ENCODE peak calls at places on chromosomes 5 and 9, in nine cellular contexts. C, T, J, Q, H, Y, U, W and B are unnamed samples.

GRCh38 chr9:105281926-105282325 is 37.5 kb downstream of the SLC44A1 start:
- DNase-seq in Y (no peak), J (no peak), W (no peak), U (no peak), Q (no peak), C (peak; percentile 63), H (no peak), T (no peak), B (no peak)

GRCh38 chr5:39118638-39119037 is 44.4 kb upstream of the RICTOR start:
- DNase-seq in J (no peak), Y (no peak), H (no peak), W (no peak), U (no peak), C (no peak), Q (no peak), T (no peak), B (no peak)

GRCh38 chr5:67182406-67182805 is 14.2 kb downstream of the CD180 start:
- DNase-seq in Y (no peak), Q (peak; percentile 80), H (peak; percentile 11), U (no peak), J (no peak), T (no peak), W (peak; percentile 27), C (peak; percentile 68), B (no peak)

GRCh38 chr9:135896205-135896604 is 11.1 kb downstream of the CAMSAP1 start:
- DNase-seq in T (no peak), Y (no peak), Q (no peak), H (no peak), C (no peak), J (no peak), W (no peak), U (no peak), B (no peak)

GRCh38 chr9:119811030-119811429 is 441.8 kb upstream of the BRINP1 start:
- DNase-seq in J (no peak), Q (peak; percentile 49), W (peak; percentile 34), H (no peak), C (no peak), U (no peak), Y (no peak), T (no peak), B (no peak)

GRCh38 chr9:95317119-95317892 is at the start of gene FANCC:
- DNase-seq in W (peak; percentile 85), C (peak; percentile 84), J (peak; percentile 77), Q (peak; percentile 82), Y (peak; percentile 81), H (peak; percentile 84), T (peak; percentile 51), U (peak; percentile 91), B (peak; percentile 67)

GRCh38 chr5:141382469-141383294 is at the start of gene PCDHGA7:
- DNase-seq in C (peak; percentile 21), W (no peak), Y (no peak), U (no peak), T (no peak), Q (no peak), H (no peak), J (no peak), B (no peak)

GRCh38 chr5:158658439-158659230 is 441.1 kb downstream of the EBF1 start:
- DNase-seq in U (no peak), Y (no peak), H (no peak), Q (no peak), C (peak; percentile 2), J (no peak), W (no peak), T (no peak), B (no peak)

GRCh38 chr5:58849995-58850667 is 267.3 kb downstream of the RAB3C start:
- DNase-seq in Q (peak; percentile 10), J (no peak), U (peak; percentile 20), W (peak; percentile 9), C (peak; percentile 45), T (peak; percentile 44), Y (no peak), H (no peak), B (no peak)